ENCODE peak calls at places on chromosomes 1 and 21, in seven cellular contexts. One of them, this sample, is unnamed.

GRCh38 chr1:28518745-28519341 is 13.0 kb downstream of the RCC1 start:
- DNase-seq in T-helper 1 cell: no peak
- DNase-seq in ELR: peak
- DNase-seq in NCI-H2107: no peak
- DNase-seq in GM18507: peak
- DNase-seq in NCI-H748 treated with DMSO at 0.1 percent for 48 hours: no peak
- DNase-seq in RCC 7860: peak
- DNase-seq in this sample: no peak

GRCh38 chr1:51833700-51834099 is 44.8 kb downstream of the NRDC start:
- DNase-seq in T-helper 1 cell: no peak
- DNase-seq in ELR: peak
- DNase-seq in NCI-H2107: no peak
- DNase-seq in GM18507: no peak
- DNase-seq in NCI-H748 treated with DMSO at 0.1 percent for 48 hours: no peak
- DNase-seq in RCC 7860: no peak
- DNase-seq in this sample: no peak

GRCh38 chr1:43861337-43861736 is 72.3 kb upstream of the ARTN start:
- DNase-seq in T-helper 1 cell: no peak
- DNase-seq in ELR: peak
- DNase-seq in NCI-H2107: no peak
- DNase-seq in GM18507: no peak
- DNase-seq in NCI-H748 treated with DMSO at 0.1 percent for 48 hours: no peak
- DNase-seq in RCC 7860: no peak
- DNase-seq in this sample: peak

GRCh38 chr1:162055062-162055461 is 14.4 kb upstream of the NOS1AP start:
- DNase-seq in T-helper 1 cell: no peak
- DNase-seq in ELR: peak
- DNase-seq in NCI-H2107: no peak
- DNase-seq in GM18507: no peak
- DNase-seq in NCI-H748 treated with DMSO at 0.1 percent for 48 hours: no peak
- DNase-seq in RCC 7860: peak
- DNase-seq in this sample: no peak

GRCh38 chr1:85584264-85584781 is 3.8 kb downstream of the CCN1 start:
- DNase-seq in T-helper 1 cell: no peak
- DNase-seq in ELR: peak
- DNase-seq in NCI-H2107: no peak
- DNase-seq in GM18507: no peak
- DNase-seq in NCI-H748 treated with DMSO at 0.1 percent for 48 hours: no peak
- DNase-seq in RCC 7860: peak
- DNase-seq in this sample: no peak

GRCh38 chr1:15411593-15412487 is 2.2 kb downstream of the EFHD2 start:
- DNase-seq in T-helper 1 cell: no peak
- DNase-seq in ELR: peak
- DNase-seq in NCI-H2107: no peak
- DNase-seq in GM18507: peak
- DNase-seq in NCI-H748 treated with DMSO at 0.1 percent for 48 hours: no peak
- DNase-seq in RCC 7860: peak
- DNase-seq in this sample: no peak

GRCh38 chr1:228515200-228515834 is 28.1 kb downstream of the RNF187 start:
- DNase-seq in T-helper 1 cell: no peak
- DNase-seq in ELR: peak
- DNase-seq in NCI-H2107: no peak
- DNase-seq in GM18507: peak
- DNase-seq in NCI-H748 treated with DMSO at 0.1 percent for 48 hours: no peak
- DNase-seq in RCC 7860: peak
- DNase-seq in this sample: no peak

GRCh38 chr21:41068411-41069304 is 99.3 kb upstream of the BACE2 start:
- DNase-seq in T-helper 1 cell: peak
- DNase-seq in ELR: peak
- DNase-seq in NCI-H2107: peak
- DNase-seq in GM18507: peak
- DNase-seq in NCI-H748 treated with DMSO at 0.1 percent for 48 hours: peak
- DNase-seq in RCC 7860: peak
- DNase-seq in this sample: peak

GRCh38 chr1:153646672-153647374 is 11.7 kb upstream of the SNAPIN start:
- DNase-seq in T-helper 1 cell: no peak
- DNase-seq in ELR: no peak
- DNase-seq in NCI-H2107: no peak
- DNase-seq in GM18507: no peak
- DNase-seq in NCI-H748 treated with DMSO at 0.1 percent for 48 hours: no peak
- DNase-seq in RCC 7860: no peak
- DNase-seq in this sample: no peak

This sample was measured in H9.